ENCODE peak calls at places on chromosomes 5 and 9, in six cellular contexts. L, H, P, T, X and I are unnamed samples.
A peak's percentile ranks its signal among the peaks of the same experiment; 100 is the strongest.

GRCh38 chr5:149282027-149282965 is 10.6 kb downstream of the AFAP1L1 start:
- ATAC-seq in L (no peak), H (no peak), P (no peak), T (no peak), X (no peak), I (no peak)

GRCh38 chr9:1460143-1460769 is 410.1 kb downstream of the DMRT2 start:
- ATAC-seq in L (no peak), T (no peak), P (no peak), H (peak; percentile 97), X (peak; percentile 89), I (no peak)

GRCh38 chr5:35741126-35741711 is 115.5 kb upstream of the IL7R start:
- ATAC-seq in H (peak; percentile 100), L (peak; percentile 29), X (peak; percentile 28), T (no peak), P (no peak), I (no peak)

GRCh38 chr5:86968311-86968753 is 299.4 kb upstream of the RASA1 start:
- ATAC-seq in T (no peak), H (peak; percentile 74), L (peak; percentile 53), P (peak; percentile 56), X (no peak), I (no peak)

GRCh38 chr9:98518556-98518955 is 190.2 kb downstream of the GABBR2 start:
- ATAC-seq in X (no peak), L (no peak), T (no peak), P (peak; percentile 16), H (no peak), I (no peak)

GRCh38 chr9:21506910-21507795 is 25.0 kb upstream of the IFNE start:
- ATAC-seq in H (no peak), T (no peak), P (no peak), L (no peak), X (no peak), I (no peak)

GRCh38 chr5:124797665-124798087 is 51.2 kb upstream of the ZNF608 start:
- ATAC-seq in H (no peak), L (no peak), X (no peak), T (peak; percentile 88), P (no peak), I (no peak)

GRCh38 chr5:14202462-14202861 is 59.3 kb downstream of the TRIO start:
- ATAC-seq in X (peak; percentile 61), L (no peak), T (peak; percentile 42), P (peak; percentile 49), H (no peak), I (no peak)

GRCh38 chr9:101478906-101479305 is 43.3 kb upstream of the ALDOB start:
- ATAC-seq in T (peak; percentile 12), X (no peak), P (no peak), H (no peak), L (no peak), I (no peak)

GRCh38 chr5:72457491-72457890 is 49.7 kb downstream of the ZNF366 start:
- ATAC-seq in L (no peak), H (no peak), X (no peak), T (no peak), P (no peak), I (no peak)

GRCh38 chr5:107483625-107484024 is 187.1 kb downstream of the EFNA5 start:
- ATAC-seq in H (no peak), X (peak; percentile 39), L (no peak), P (no peak), T (no peak), I (no peak)

GRCh38 chr5:52658266-52658665 is 129.4 kb upstream of the ITGA1 start:
- ATAC-seq in H (no peak), L (no peak), T (no peak), X (no peak), P (no peak), I (no peak)

GRCh38 chr5:174355208-174355612 is 309.7 kb downstream of the NSG2 start:
- ATAC-seq in L (no peak), H (no peak), X (no peak), T (peak; percentile 38), P (peak; percentile 93), I (peak; percentile 86)

GRCh38 chr9:89462817-89463216 is 35.1 kb downstream of the SEMA4D start:
- ATAC-seq in T (no peak), P (no peak), X (no peak), H (no peak), L (no peak), I (no peak)
- TF ChIP-seq EP300 in T (no peak), P (no peak), X (no peak), H (no peak), L (no peak), I (no peak)

GRCh38 chr5:172801184-172801671 is 30.2 kb upstream of the DUSP1 start:
- ATAC-seq in H (no peak), L (peak; percentile 48), X (no peak), T (no peak), P (peak; percentile 67), I (peak; percentile 72)
- TF ChIP-seq EP300 in H (no peak), L (no peak), X (no peak), T (no peak), P (no peak), I (no peak)

GRCh38 chr9:134657666-134658377 is 16.2 kb downstream of the COL5A1 start:
- ATAC-seq in T (no peak), L (no peak), P (no peak), H (no peak), X (no peak), I (no peak)

GRCh38 chr9:134660407-134660806 is 18.8 kb downstream of the COL5A1 start:
- ATAC-seq in X (no peak), L (no peak), P (no peak), H (no peak), T (no peak), I (no peak)

GRCh38 chr9:134658378-134658955 is 16.9 kb downstream of the COL5A1 start:
- ATAC-seq in H (no peak), X (no peak), T (no peak), L (no peak), P (no peak), I (no peak)

GRCh38 chr9:134661299-134661698 is 19.7 kb downstream of the COL5A1 start:
- ATAC-seq in P (no peak), L (no peak), H (no peak), X (no peak), T (no peak), I (no peak)

DNA sequence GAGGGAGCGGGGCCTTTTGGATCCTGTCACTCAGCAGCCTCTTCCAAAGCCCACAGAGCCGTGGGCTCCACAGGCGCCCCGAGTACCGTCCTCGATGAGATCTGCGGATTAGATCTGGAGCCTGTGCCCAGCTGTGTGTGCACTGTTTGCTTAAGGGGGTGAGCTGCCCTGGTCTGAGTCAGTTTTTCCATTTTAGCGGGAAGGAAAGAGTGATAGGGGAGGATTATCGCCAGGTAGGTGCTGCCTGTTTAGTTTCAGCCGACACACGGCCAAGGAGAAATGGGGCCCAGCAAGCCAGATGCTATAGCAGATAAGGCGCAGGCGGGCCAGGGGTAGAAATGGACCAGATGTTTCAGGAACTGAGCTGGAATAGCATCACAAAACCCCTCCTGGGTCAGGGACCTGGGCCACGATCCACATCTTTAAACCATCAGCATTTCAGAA is 18.1 kb downstream of the COL5A1 start:
- ATAC-seq in X (no peak), H (no peak), P (no peak), L (no peak), T (no peak), I (no peak)
- TF ChIP-seq EP300 in X (no peak), H (no peak), P (no peak), L (no peak), T (no peak), I (no peak)

GRCh38 chr9:121362813-121363585 is 7.1 kb downstream of the STOM start:
- ATAC-seq in P (peak; percentile 76), X (no peak), H (no peak), T (no peak), L (peak; percentile 79), I (peak; percentile 70)
- TF ChIP-seq EP300 in P (peak; percentile 4), X (no peak), H (no peak), T (no peak), L (no peak), I (no peak)

DNA sequence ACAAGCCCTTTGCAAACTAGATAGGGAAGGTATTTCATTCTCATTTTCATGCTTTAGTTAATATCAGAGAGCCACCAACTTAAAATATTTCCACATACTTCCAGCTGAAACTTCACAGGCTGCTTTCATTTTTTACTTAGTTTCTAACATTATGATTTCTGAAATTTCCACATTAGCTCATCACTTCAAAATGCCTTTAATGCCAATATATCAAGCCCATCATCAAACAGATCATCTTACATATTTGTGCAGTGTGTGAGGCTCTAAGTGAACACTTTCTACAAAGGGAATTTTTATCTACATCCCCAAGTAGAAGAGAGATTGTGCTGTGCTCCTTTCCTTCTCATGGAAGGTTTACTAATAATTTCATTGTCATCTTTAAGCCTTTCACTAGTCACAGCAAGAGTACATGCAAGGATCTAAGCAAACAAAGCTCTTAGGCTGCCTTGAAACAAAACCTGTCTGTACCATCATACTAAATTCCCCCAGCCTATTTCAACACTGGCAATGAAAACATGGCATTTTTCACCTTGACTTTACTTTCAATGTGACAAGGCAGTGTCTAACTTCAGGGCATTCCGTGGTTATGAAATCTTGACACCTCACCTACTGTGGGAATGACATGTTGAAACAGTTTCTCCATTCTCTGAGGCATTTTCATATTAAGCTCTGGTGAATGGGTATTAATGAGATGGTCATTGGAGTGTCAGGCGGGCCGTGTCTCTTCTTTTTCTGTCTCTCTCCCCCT is 45.4 kb downstream of the PPP2R2B start:
- ATAC-seq in P (no peak), X (no peak), L (no peak), T (no peak), H (no peak), I (no peak)
- TF ChIP-seq EP300 in P (no peak), X (no peak), L (no peak), T (no peak), H (no peak), I (no peak)